ENCODE peak calls at places on chromosome 14, in seven cellular contexts. S is DND-41, G is adrenal gland, J is IMR-90, K is colonic mucosa, X is suprapubic skin, E is Peyer's patch. D is an unnamed sample. For H3K36me3, the result is how much of the 10 kb centered on the place peaks cover.

GRCh38 chr14:76784881-76785280 is 23.6 kb downstream of the VASH1 start:
- DNase-seq in S (peak), G (peak), J (peak), K (peak), X (no peak), E (no peak), D (peak)

GRCh38 chr14:45709541-45709940 is 456.5 kb upstream of the MIS18BP1 start:
- DNase-seq in S (no peak), G (no peak), J (no peak), K (no peak), X (no peak), E (no peak), D (no peak)

GRCh38 chr14:53824061-53824460 is 132.6 kb downstream of the BMP4 start:
- DNase-seq in S (no peak), G (no peak), J (no peak), K (no peak), X (no peak), E (no peak), D (no peak)

GRCh38 chr14:100106260-100106659 is 41.0 kb downstream of the EVL start:
- DNase-seq in S (no peak), G (no peak), J (no peak), K (no peak), X (peak), E (no peak), D (no peak)

GRCh38 chr14:104929268-104930230 is 4.9 kb downstream of the PLD4 start:
- DNase-seq in S (no peak), G (no peak), J (no peak), K (no peak), X (no peak), E (no peak), D (no peak)

GRCh38 chr14:54782803-54783659 is 119.6 kb downstream of the GCH1 start:
- DNase-seq in S (peak), G (no peak), J (no peak), K (no peak), X (no peak), E (no peak), D (no peak)

GRCh38 chr14:64324461-64325255 is 30.5 kb upstream of the ESR2 start:
- DNase-seq in S (no peak), G (no peak), J (peak), K (no peak), X (no peak), E (no peak), D (no peak)

GRCh38 chr14:22333408-22334274 is 255.4 kb downstream of the DAD1 start:
- DNase-seq in S (no peak), G (peak), J (peak), K (peak), X (no peak), E (no peak), D (peak)

GRCh38 chr14:77508249-77508648 is 9.6 kb upstream of the ISM2 start:
- DNase-seq in S (no peak), G (no peak), J (peak), K (no peak), X (no peak), E (no peak), D (no peak)

GRCh38 chr14:56150645-56151345 is 32.6 kb downstream of the PELI2 start:
- DNase-seq in S (peak), G (no peak), J (no peak), K (no peak), X (no peak), E (no peak), D (no peak)

DNA sequence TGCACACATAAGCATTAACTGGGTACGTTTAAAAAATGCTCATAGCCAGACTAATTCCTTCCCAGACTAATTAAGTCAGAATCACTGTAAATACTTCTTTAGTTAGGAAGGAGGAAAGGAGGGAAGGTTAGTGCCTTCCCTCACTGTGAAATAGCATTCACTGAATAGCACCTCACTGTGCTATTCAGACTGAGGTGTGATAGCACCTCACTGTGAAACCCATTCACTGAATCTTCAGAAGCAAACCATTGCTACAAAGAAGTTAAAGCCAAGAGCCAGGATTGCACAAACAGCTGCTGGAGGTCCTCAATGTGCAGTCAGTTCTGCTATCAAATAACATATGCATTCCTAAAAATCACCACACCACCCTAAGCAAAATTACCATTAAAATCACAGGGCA is 58.7 kb downstream of the RTN1 start:
- DNase-seq in S (no peak), G (no peak), J (no peak), K (no peak), X (no peak), E (no peak), D (no peak)
- TF ChIP-seq CTCF in S (no peak), G (no peak), J (no peak), K (no peak), X (no peak), E (no peak), D (no peak)

DNA sequence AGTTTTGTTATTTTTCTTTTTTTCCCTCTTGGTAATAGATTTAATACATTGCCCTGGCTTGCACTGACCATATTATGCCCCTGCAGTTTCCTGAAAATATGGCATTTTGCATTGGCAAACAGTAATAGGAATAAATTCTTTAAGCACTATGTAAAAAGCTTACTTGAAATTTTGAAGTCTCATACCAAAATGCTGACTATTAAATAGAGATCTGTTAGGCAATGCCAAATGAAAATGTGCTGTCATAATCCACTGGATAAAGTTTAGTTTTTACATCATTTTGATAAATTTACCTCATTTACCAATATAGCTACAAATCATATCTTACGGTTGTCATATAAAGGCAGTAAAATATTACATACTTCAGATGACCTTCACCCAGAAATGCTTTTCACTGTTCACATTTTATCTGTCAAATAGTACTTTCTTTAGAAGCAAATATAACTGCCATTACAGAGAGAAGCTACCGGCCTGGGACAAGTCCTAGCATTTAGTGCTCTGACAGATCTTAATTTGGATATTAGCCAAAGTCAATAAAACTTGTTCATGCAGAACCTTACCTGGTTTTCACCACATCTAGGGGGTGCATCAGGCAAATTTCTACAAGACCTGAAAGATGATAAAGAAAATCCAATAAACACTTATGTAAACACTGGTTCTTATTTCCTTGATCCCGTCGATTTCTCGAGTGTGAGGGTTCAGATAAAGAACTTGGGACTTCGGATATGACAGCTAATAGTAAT is 212.9 kb downstream of the PAX9 start:
- DNase-seq in S (no peak), G (no peak), J (no peak), K (no peak), X (no peak), E (no peak), D (no peak)
- H3K27ac ChIP-seq in S (no peak), G (no peak), J (no peak), K (no peak), X (no peak), E (no peak), D (no peak)

GRCh38 chr14:67776653-67777322 is 39.6 kb downstream of the ZFYVE26 start:
- DNase-seq in S (no peak), G (no peak), J (no peak), K (no peak), X (no peak), E (no peak), D (no peak)
- H3K36me3 ChIP-seq in S (half or more), G (under half), J (under half), K (under half), X (half or more), E (under half), D (under half)

DNA sequence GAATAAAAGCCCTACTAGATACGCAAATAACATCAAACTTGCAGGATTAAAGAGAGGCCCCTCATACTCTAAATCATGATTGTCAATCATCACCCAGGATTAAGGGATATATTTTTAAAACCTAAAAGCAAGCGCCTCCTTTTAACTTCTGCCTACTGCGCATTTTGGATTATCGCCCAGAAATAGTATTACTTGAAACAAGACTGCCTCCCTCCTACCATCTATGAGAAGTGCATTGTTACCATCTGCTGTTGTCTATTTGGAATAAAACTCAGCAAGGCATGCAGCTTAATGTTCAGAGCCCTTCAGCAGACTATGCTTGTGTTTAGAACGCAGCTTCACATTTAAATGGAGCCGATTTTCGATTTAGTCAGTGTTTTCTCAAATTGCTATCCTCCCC is 79.6 kb downstream of the EXOC5 start:
- DNase-seq in S (no peak), G (no peak), J (peak), K (no peak), X (no peak), E (no peak), D (no peak)
- TF ChIP-seq CTCF in S (peak), G (no peak), J (peak), K (no peak), X (no peak), E (peak), D (no peak)

D was measured in uterus.